ENCODE peak calls at places on chromosomes 2 and 18, in nine cellular contexts. One of them, this sample, is unnamed. For H3K4me1 and H3K9me2, the result is how much of the 10 kb centered on the place peaks cover.

GRCh38 chr2:233832414-233832813 is 21.9 kb downstream of the HJURP start:
- DNase-seq in GM23338: no peak
- DNase-seq in Karpas-422: no peak
- DNase-seq in HCT116: no peak
- DNase-seq in OCI-LY7: no peak
- DNase-seq in PC-9: no peak
- DNase-seq in PC-3: no peak
- DNase-seq in MM.1S: no peak
- DNase-seq in hepatocyte: no peak
- DNase-seq in this sample: peak

GRCh38 chr2:231331533-231331932 is 64.0 kb upstream of the B3GNT7 start:
- DNase-seq in hepatocyte: no peak
- DNase-seq in PC-9: no peak
- DNase-seq in OCI-LY7: no peak
- DNase-seq in Karpas-422: no peak
- DNase-seq in PC-3: no peak
- DNase-seq in GM23338: no peak
- DNase-seq in MM.1S: no peak
- DNase-seq in HCT116: no peak
- DNase-seq in this sample: no peak

GRCh38 chr2:239246723-239247122 is 154.1 kb downstream of the HDAC4 start:
- DNase-seq in hepatocyte: no peak
- DNase-seq in OCI-LY7: no peak
- DNase-seq in PC-3: peak
- DNase-seq in GM23338: no peak
- DNase-seq in HCT116: peak
- DNase-seq in Karpas-422: no peak
- DNase-seq in PC-9: peak
- DNase-seq in MM.1S: no peak
- DNase-seq in this sample: no peak

GRCh38 chr2:234974501-234975385 is 22.9 kb downstream of the SH3BP4 start:
- DNase-seq in OCI-LY7: no peak
- DNase-seq in GM23338: no peak
- DNase-seq in hepatocyte: no peak
- DNase-seq in HCT116: no peak
- DNase-seq in Karpas-422: no peak
- DNase-seq in PC-3: no peak
- DNase-seq in PC-9: no peak
- DNase-seq in MM.1S: no peak
- DNase-seq in this sample: peak

GRCh38 chr18:39199231-39199855 is 1633.7 kb upstream of the CELF4 start:
- DNase-seq in PC-9: no peak
- DNase-seq in MM.1S: no peak
- DNase-seq in PC-3: no peak
- DNase-seq in GM23338: no peak
- DNase-seq in HCT116: no peak
- DNase-seq in Karpas-422: no peak
- DNase-seq in hepatocyte: no peak
- DNase-seq in OCI-LY7: no peak
- DNase-seq in this sample: no peak

GRCh38 chr18:13530879-13531387 is 195.4 kb downstream of the FAM210A start:
- DNase-seq in GM23338: peak
- DNase-seq in Karpas-422: peak
- DNase-seq in PC-3: peak
- DNase-seq in hepatocyte: peak
- DNase-seq in PC-9: peak
- DNase-seq in OCI-LY7: peak
- DNase-seq in MM.1S: peak
- DNase-seq in HCT116: peak
- DNase-seq in this sample: peak

GRCh38 chr2:8627019-8627691 is 54.7 kb upstream of the ID2 start:
- DNase-seq in PC-3: peak
- DNase-seq in PC-9: no peak
- DNase-seq in hepatocyte: peak
- DNase-seq in GM23338: no peak
- DNase-seq in Karpas-422: no peak
- DNase-seq in OCI-LY7: no peak
- DNase-seq in MM.1S: no peak
- DNase-seq in HCT116: no peak
- DNase-seq in this sample: no peak

GRCh38 chr2:187594801-187595200 is 40.6 kb upstream of the TFPI start:
- DNase-seq in HCT116: no peak
- DNase-seq in OCI-LY7: no peak
- DNase-seq in Karpas-422: no peak
- DNase-seq in GM23338: no peak
- DNase-seq in MM.1S: no peak
- DNase-seq in hepatocyte: no peak
- DNase-seq in PC-3: no peak
- DNase-seq in PC-9: no peak
- DNase-seq in this sample: peak

GRCh38 chr2:60581461-60582282 is 28.2 kb upstream of the BCL11A start:
- DNase-seq in GM23338: peak
- DNase-seq in PC-3: peak
- DNase-seq in MM.1S: peak
- DNase-seq in PC-9: peak
- DNase-seq in OCI-LY7: peak
- DNase-seq in HCT116: no peak
- DNase-seq in hepatocyte: peak
- DNase-seq in Karpas-422: peak
- DNase-seq in this sample: peak

GRCh38 chr2:97699765-97700444 is 13.5 kb upstream of the ZAP70 start:
- DNase-seq in OCI-LY7: peak
- DNase-seq in PC-9: peak
- DNase-seq in hepatocyte: peak
- DNase-seq in GM23338: peak
- DNase-seq in MM.1S: peak
- DNase-seq in Karpas-422: peak
- DNase-seq in PC-3: peak
- DNase-seq in HCT116: peak
- DNase-seq in this sample: peak

GRCh38 chr2:143928184-143928583 is 591.7 kb downstream of the ZEB2 start:
- DNase-seq in GM23338: no peak
- DNase-seq in HCT116: no peak
- DNase-seq in OCI-LY7: no peak
- DNase-seq in Karpas-422: no peak
- DNase-seq in MM.1S: no peak
- DNase-seq in PC-9: no peak
- DNase-seq in PC-3: no peak
- DNase-seq in hepatocyte: no peak
- DNase-seq in this sample: no peak

GRCh38 chr2:46339676-46340459 is 42.7 kb downstream of the EPAS1 start:
- DNase-seq in PC-9: no peak
- DNase-seq in MM.1S: no peak
- DNase-seq in OCI-LY7: no peak
- DNase-seq in hepatocyte: peak
- DNase-seq in GM23338: no peak
- DNase-seq in Karpas-422: no peak
- DNase-seq in PC-3: no peak
- DNase-seq in HCT116: no peak
- DNase-seq in this sample: peak

GRCh38 chr2:39379643-39380524 is 57.2 kb downstream of the MAP4K3 start:
- DNase-seq in hepatocyte: peak
- DNase-seq in OCI-LY7: peak
- DNase-seq in PC-9: no peak
- DNase-seq in HCT116: peak
- DNase-seq in PC-3: peak
- DNase-seq in MM.1S: peak
- DNase-seq in Karpas-422: peak
- DNase-seq in GM23338: peak
- DNase-seq in this sample: peak

GRCh38 chr2:72035518-72036172 is 112.0 kb downstream of the CYP26B1 start:
- DNase-seq in hepatocyte: no peak
- DNase-seq in MM.1S: no peak
- DNase-seq in Karpas-422: no peak
- DNase-seq in GM23338: no peak
- DNase-seq in PC-3: no peak
- DNase-seq in PC-9: no peak
- DNase-seq in HCT116: no peak
- DNase-seq in OCI-LY7: no peak
- DNase-seq in this sample: peak

GRCh38 chr2:231038483-231039293 is 1.4 kb downstream of the C2orf72 start:
- DNase-seq in Karpas-422: no peak
- DNase-seq in HCT116: no peak
- DNase-seq in PC-9: no peak
- DNase-seq in MM.1S: no peak
- DNase-seq in hepatocyte: no peak
- DNase-seq in GM23338: peak
- DNase-seq in OCI-LY7: no peak
- DNase-seq in PC-3: no peak
- DNase-seq in this sample: no peak

GRCh38 chr2:105789745-105790466 is 45.2 kb downstream of the NCK2 start:
- DNase-seq in MM.1S: peak
- DNase-seq in PC-3: peak
- DNase-seq in Karpas-422: no peak
- DNase-seq in HCT116: no peak
- DNase-seq in hepatocyte: no peak
- DNase-seq in OCI-LY7: peak
- DNase-seq in PC-9: no peak
- DNase-seq in GM23338: no peak
- DNase-seq in this sample: peak

GRCh38 chr2:61396005-61396404 is 74.9 kb downstream of the USP34 start:
- DNase-seq in PC-9: no peak
- DNase-seq in Karpas-422: no peak
- DNase-seq in hepatocyte: no peak
- DNase-seq in PC-3: no peak
- DNase-seq in GM23338: peak
- DNase-seq in OCI-LY7: no peak
- DNase-seq in HCT116: no peak
- DNase-seq in MM.1S: no peak
- DNase-seq in this sample: peak

DNA sequence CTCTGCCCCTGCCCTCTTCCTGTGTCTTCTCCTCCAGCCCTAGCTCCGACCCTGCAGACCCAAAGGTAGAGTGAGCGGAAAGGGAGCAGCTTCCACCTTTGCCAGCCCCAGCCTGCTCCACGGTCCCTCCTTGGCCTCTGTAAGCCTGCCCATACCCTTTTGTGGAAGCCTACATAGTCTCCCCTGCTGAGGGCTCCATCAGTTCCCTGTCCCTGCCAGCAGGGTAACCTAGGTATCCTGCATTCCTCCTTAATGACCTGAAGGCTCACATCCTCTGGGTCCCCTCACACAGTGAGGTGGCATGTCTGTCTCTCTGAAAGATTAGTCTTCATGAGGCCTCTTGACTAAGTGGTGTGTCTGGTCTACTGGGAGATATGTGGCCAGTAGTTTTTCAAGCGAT is 20.5 kb upstream of the ACKR3 start:
- DNase-seq in GM23338: peak
- DNase-seq in PC-9: no peak
- DNase-seq in PC-3: no peak
- DNase-seq in hepatocyte: no peak
- DNase-seq in Karpas-422: no peak
- DNase-seq in MM.1S: no peak
- DNase-seq in HCT116: no peak
- DNase-seq in OCI-LY7: no peak
- DNase-seq in this sample: no peak
- H3K4me1 ChIP-seq in GM23338: under half
- H3K4me1 ChIP-seq in PC-9: under half
- H3K4me1 ChIP-seq in PC-3: under half
- H3K4me1 ChIP-seq in hepatocyte: under half
- H3K4me1 ChIP-seq in Karpas-422: under half
- H3K4me1 ChIP-seq in MM.1S: under half
- H3K4me1 ChIP-seq in HCT116: under half
- H3K4me1 ChIP-seq in OCI-LY7: half or more
- H3K4me1 ChIP-seq in this sample: under half

DNA sequence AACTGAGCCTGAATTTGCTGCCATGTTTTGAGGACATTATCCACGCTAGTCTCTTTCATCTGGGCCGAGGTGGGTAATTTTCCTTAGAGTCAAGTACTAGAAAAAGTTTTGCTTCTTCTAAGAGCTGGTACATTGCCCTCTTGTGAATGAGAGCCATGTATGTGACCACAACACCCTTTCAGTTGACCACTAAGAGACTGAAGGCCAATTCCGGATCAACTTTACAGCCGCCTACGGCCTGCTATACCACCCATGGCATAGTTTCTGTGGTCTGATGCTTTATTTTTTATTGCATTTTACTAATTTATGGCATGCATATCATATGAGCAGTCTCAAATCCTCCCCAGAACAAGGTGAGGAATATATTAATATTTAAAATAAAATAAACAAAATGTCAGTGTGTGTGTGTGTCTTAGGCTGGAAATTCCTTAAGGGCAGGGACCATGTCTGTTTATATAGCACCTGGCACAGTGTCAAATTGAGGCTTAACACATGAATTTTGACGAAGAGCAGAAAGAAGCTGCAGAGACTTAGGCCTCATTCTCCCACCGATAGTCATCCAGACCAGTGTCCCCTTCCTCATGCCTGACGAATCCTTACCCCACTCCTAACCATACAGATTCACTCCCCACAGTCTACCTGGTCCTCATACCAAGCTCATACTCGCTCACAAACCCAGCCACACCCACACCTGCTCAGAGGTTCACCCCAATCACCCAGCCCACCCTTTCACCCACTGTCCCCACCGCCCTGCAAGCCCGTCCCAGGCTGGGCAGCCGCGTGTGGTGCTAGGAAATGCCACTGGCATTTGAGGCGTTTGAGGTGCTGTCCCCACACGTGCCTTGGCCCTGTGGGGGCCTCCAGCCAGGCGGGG is 35.5 kb downstream of the PSD4 start:
- DNase-seq in OCI-LY7: no peak
- DNase-seq in PC-3: no peak
- DNase-seq in GM23338: no peak
- DNase-seq in hepatocyte: no peak
- DNase-seq in Karpas-422: no peak
- DNase-seq in PC-9: no peak
- DNase-seq in HCT116: no peak
- DNase-seq in MM.1S: no peak
- DNase-seq in this sample: no peak
- H3K27ac ChIP-seq in OCI-LY7: no peak
- H3K27ac ChIP-seq in PC-3: no peak
- H3K27ac ChIP-seq in GM23338: no peak
- H3K27ac ChIP-seq in hepatocyte: no peak
- H3K27ac ChIP-seq in Karpas-422: no peak
- H3K27ac ChIP-seq in PC-9: no peak
- H3K27ac ChIP-seq in HCT116: no peak
- H3K27ac ChIP-seq in MM.1S: no peak
- H3K27ac ChIP-seq in this sample: no peak

DNA sequence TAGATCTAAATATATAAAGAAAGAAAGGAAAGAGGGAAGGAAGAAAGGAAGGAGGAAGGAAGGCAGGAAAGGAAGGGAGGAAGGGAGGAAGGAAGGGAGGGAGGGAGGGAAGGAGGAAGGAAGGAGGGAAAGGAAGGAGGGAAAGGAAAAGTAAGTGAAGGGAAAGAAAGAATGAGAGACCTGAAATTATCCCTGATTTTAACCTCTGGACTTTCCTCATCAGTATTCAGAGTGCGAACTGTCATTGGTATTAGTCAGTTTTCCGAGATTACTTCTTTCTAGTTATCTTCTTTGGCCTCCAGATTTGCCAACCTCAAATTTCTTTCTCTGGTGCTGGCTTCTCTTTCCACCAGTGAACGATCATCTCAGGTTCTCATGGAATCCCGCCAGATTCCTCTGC is 215.5 kb upstream of the FN1 start:
- DNase-seq in GM23338: no peak
- DNase-seq in PC-9: no peak
- DNase-seq in Karpas-422: no peak
- DNase-seq in OCI-LY7: no peak
- DNase-seq in PC-3: no peak
- DNase-seq in HCT116: no peak
- DNase-seq in hepatocyte: no peak
- DNase-seq in MM.1S: no peak
- DNase-seq in this sample: no peak
- H3K9me2 ChIP-seq in GM23338: under half
- H3K9me2 ChIP-seq in PC-9: under half
- H3K9me2 ChIP-seq in Karpas-422: under half
- H3K9me2 ChIP-seq in OCI-LY7: under half
- H3K9me2 ChIP-seq in PC-3: under half
- H3K9me2 ChIP-seq in HCT116: under half
- H3K9me2 ChIP-seq in hepatocyte: under half
- H3K9me2 ChIP-seq in MM.1S: under half
- H3K9me2 ChIP-seq in this sample: under half

GRCh38 chr2:164935467-164935807 is 19.9 kb downstream of the SLC38A11 start:
- DNase-seq in OCI-LY7: no peak
- DNase-seq in hepatocyte: no peak
- DNase-seq in PC-3: no peak
- DNase-seq in HCT116: no peak
- DNase-seq in PC-9: no peak
- DNase-seq in MM.1S: no peak
- DNase-seq in GM23338: no peak
- DNase-seq in Karpas-422: no peak
- DNase-seq in this sample: no peak
- H3K4me1 ChIP-seq in OCI-LY7: under half
- H3K4me1 ChIP-seq in hepatocyte: under half
- H3K4me1 ChIP-seq in PC-3: under half
- H3K4me1 ChIP-seq in HCT116: under half
- H3K4me1 ChIP-seq in PC-9: under half
- H3K4me1 ChIP-seq in MM.1S: under half
- H3K4me1 ChIP-seq in GM23338: under half
- H3K4me1 ChIP-seq in Karpas-422: under half
- H3K4me1 ChIP-seq in this sample: under half

This sample was measured in GM23248.